ENCODE peak calls at places on chromosomes 16 and 17, in eight cellular contexts. H, D, F, M, L, W, G and Q are unnamed samples.

GRCh38 chr17:1561420-1562177 is 993 bp downstream of the PITPNA start:
- DNase-seq in H (peak), D (no peak), F (no peak), G (no peak), L (no peak), M (no peak), W (no peak), Q (no peak)

GRCh38 chr17:82281502-82282238 is 8.2 kb upstream of the CSNK1D start:
- DNase-seq in L (no peak), W (no peak), D (peak), M (peak), G (no peak), F (no peak), H (no peak), Q (no peak)

GRCh38 chr17:36869856-36870617 is 67.2 kb upstream of the LHX1 start:
- DNase-seq in W (no peak), M (no peak), H (peak), D (no peak), L (no peak), F (no peak), G (no peak), Q (no peak)

GRCh38 chr17:10198509-10199249 is at the start of gene GAS7:
- DNase-seq in D (peak), L (no peak), M (peak), F (peak), W (no peak), H (peak), G (no peak), Q (no peak)

GRCh38 chr16:48369765-48370164 is 15.4 kb downstream of the SIAH1 start:
- DNase-seq in L (no peak), G (no peak), W (no peak), M (no peak), D (no peak), H (no peak), F (no peak), Q (no peak)

GRCh38 chr17:58789160-58789559 is 33.5 kb downstream of the PPM1E start:
- DNase-seq in F (no peak), M (no peak), W (no peak), G (no peak), H (no peak), D (no peak), L (no peak), Q (no peak)

GRCh38 chr16:1337486-1337885 is 4.0 kb downstream of the BAIAP3 start:
- DNase-seq in D (no peak), W (no peak), L (no peak), M (no peak), F (no peak), H (no peak), G (no peak), Q (no peak)

GRCh38 chr16:28273511-28273910 is 18.8 kb upstream of the SBK1 start:
- DNase-seq in M (no peak), F (no peak), D (no peak), W (no peak), H (no peak), L (no peak), G (no peak), Q (no peak)

GRCh38 chr17:9205520-9206159 is 184.3 kb downstream of the NTN1 start:
- DNase-seq in W (no peak), H (no peak), G (no peak), F (no peak), L (no peak), D (no peak), M (no peak), Q (no peak)

GRCh38 chr17:73305845-73306836 is 5.7 kb downstream of the CDC42EP4 start:
- DNase-seq in D (no peak), L (no peak), H (no peak), M (no peak), G (no peak), F (no peak), W (no peak), Q (no peak)

GRCh38 chr16:66248096-66248495 is 118.4 kb upstream of the CDH5 start:
- DNase-seq in L (peak), H (peak), M (peak), W (no peak), G (peak), F (no peak), D (peak), Q (no peak)

GRCh38 chr17:9676742-9677387 is 31.5 kb downstream of the USP43 start:
- DNase-seq in L (no peak), H (no peak), W (no peak), F (no peak), M (no peak), G (peak), D (no peak), Q (peak)

GRCh38 chr16:79600636-79601091 is at the start of gene MAF:
- DNase-seq in W (peak), M (peak), F (no peak), G (peak), H (peak), D (peak), L (peak), Q (no peak)

GRCh38 chr16:25110392-25110947 is 1.1 kb upstream of the LCMT1 start:
- DNase-seq in H (no peak), L (no peak), F (peak), D (peak), W (peak), G (no peak), M (no peak), Q (no peak)